ENCODE peak calls at places on chromosomes 2 and 18, in eight cellular contexts. M, Y, P, T, H, G, B and D are unnamed samples.

GRCh38 chr2:63613391-63613901 is 24.7 kb downstream of the MDH1 start:
- DNase-seq in T (no peak), Y (no peak), H (no peak), P (no peak), M (no peak), B (no peak), G (peak), D (no peak)

GRCh38 chr2:234996041-234996440 is 44.2 kb downstream of the SH3BP4 start:
- DNase-seq in T (no peak), G (no peak), M (no peak), P (no peak), H (no peak), Y (no peak), B (no peak), D (no peak)

GRCh38 chr18:13558790-13559189 is 167.6 kb downstream of the FAM210A start:
- DNase-seq in P (no peak), B (no peak), H (no peak), G (no peak), T (no peak), Y (no peak), M (no peak), D (no peak)

GRCh38 chr2:46229134-46230063 is 67.8 kb upstream of the EPAS1 start:
- DNase-seq in T (no peak), G (peak), M (no peak), H (no peak), Y (no peak), P (peak), B (peak), D (peak)

GRCh38 chr2:196442211-196442610 is 197.3 kb upstream of the CCDC150 start:
- DNase-seq in G (no peak), P (no peak), Y (no peak), H (no peak), T (no peak), B (no peak), M (no peak), D (no peak)

GRCh38 chr2:208139447-208139846 is 6.5 kb downstream of the CRYGB start:
- DNase-seq in B (no peak), G (no peak), H (no peak), P (no peak), T (no peak), M (no peak), Y (no peak), D (no peak)

GRCh38 chr2:58195668-58196067 is 45.5 kb downstream of the FANCL start:
- DNase-seq in G (no peak), B (no peak), H (no peak), M (no peak), P (no peak), T (no peak), Y (no peak), D (no peak)

GRCh38 chr2:74493546-74493945 is 5.9 kb downstream of the LBX2 start:
- DNase-seq in G (no peak), Y (no peak), M (no peak), T (no peak), P (no peak), H (no peak), B (no peak), D (no peak)

GRCh38 chr2:189134485-189134884 is 45.1 kb downstream of the COL5A2 start:
- DNase-seq in G (no peak), M (no peak), H (no peak), P (no peak), T (no peak), B (no peak), Y (no peak), D (no peak)

GRCh38 chr2:238582159-238582558 is 155.4 kb downstream of the ASB1 start:
- DNase-seq in H (no peak), G (no peak), T (no peak), P (no peak), Y (no peak), M (no peak), B (no peak), D (no peak)

GRCh38 chr2:158394453-158394852 is 62.1 kb downstream of the CCDC148 start:
- DNase-seq in G (peak), B (no peak), Y (no peak), H (no peak), M (no peak), T (no peak), P (no peak), D (no peak)

GRCh38 chr2:11008773-11009172 is 97.0 kb downstream of the KCNF1 start:
- DNase-seq in T (no peak), B (no peak), P (no peak), M (no peak), G (no peak), Y (no peak), H (no peak), D (no peak)

GRCh38 chr2:79792097-79792496 is 279.2 kb downstream of the CTNNA2 start:
- DNase-seq in P (no peak), G (no peak), M (no peak), Y (no peak), H (no peak), T (no peak), B (no peak), D (no peak)

GRCh38 chr2:146161256-146161882 is 1641.5 kb upstream of the ZEB2 start:
- DNase-seq in G (no peak), H (no peak), P (no peak), Y (no peak), B (no peak), T (no peak), M (no peak), D (no peak)

GRCh38 chr2:70190086-70190412 is 770 bp downstream of the C2orf42 start:
- DNase-seq in T (peak), H (peak), Y (no peak), M (peak), B (no peak), G (no peak), P (no peak), D (no peak)

GRCh38 chr2:163462993-163463392 is 272.8 kb downstream of the FIGN start:
- DNase-seq in Y (no peak), G (no peak), H (no peak), T (no peak), M (no peak), B (no peak), P (no peak), D (no peak)

GRCh38 chr18:72830109-72830508 is 37.7 kb downstream of the NETO1 start:
- DNase-seq in P (peak), H (no peak), Y (no peak), T (no peak), B (peak), G (no peak), M (no peak), D (peak)

GRCh38 chr2:239266779-239267410 is 133.9 kb downstream of the HDAC4 start:
- DNase-seq in P (peak), H (no peak), B (no peak), Y (no peak), T (no peak), G (no peak), M (no peak), D (no peak)

GRCh38 chr2:104412384-104412783 is 441.5 kb upstream of the POU3F3 start:
- DNase-seq in T (no peak), P (peak), H (no peak), M (no peak), B (no peak), G (no peak), Y (no peak), D (peak)

GRCh38 chr2:45889053-45889452 is 237.6 kb downstream of the PRKCE start:
- DNase-seq in H (peak), M (no peak), G (no peak), T (no peak), P (peak), B (peak), Y (no peak), D (no peak)

GRCh38 chr2:164947281-164947680 is 8.0 kb downstream of the SLC38A11 start:
- DNase-seq in B (no peak), Y (no peak), P (no peak), G (no peak), M (no peak), T (no peak), H (no peak), D (no peak)

GRCh38 chr2:43879261-43879660 is 40.5 kb downstream of the ABCG8 start:
- DNase-seq in B (no peak), P (no peak), M (peak), H (no peak), Y (no peak), G (peak), T (no peak), D (no peak)

GRCh38 chr18:22983175-22983574 is 50.0 kb downstream of the RBBP8 start:
- DNase-seq in Y (no peak), G (peak), P (peak), M (peak), H (no peak), T (no peak), B (no peak), D (peak)

GRCh38 chr2:232781765-232782164 is 5.4 kb upstream of the KCNJ13 start:
- DNase-seq in M (peak), H (no peak), B (no peak), T (peak), Y (no peak), P (peak), G (peak), D (peak)

GRCh38 chr2:221771297-221771696 is 199.2 kb upstream of the EPHA4 start:
- DNase-seq in M (no peak), Y (no peak), B (no peak), G (no peak), H (no peak), T (no peak), P (no peak), D (no peak)

GRCh38 chr2:101121174-101121573 is 30.0 kb downstream of the TBC1D8 start:
- DNase-seq in P (no peak), Y (peak), T (no peak), G (no peak), B (no peak), H (no peak), M (no peak), D (no peak)

GRCh38 chr2:240429872-240430491 is 5.5 kb upstream of the GPC1 start:
- DNase-seq in T (no peak), G (no peak), B (no peak), H (no peak), M (no peak), Y (no peak), P (no peak), D (no peak)

GRCh38 chr2:102235491-102235890 is 48.7 kb downstream of the IL1RL2 start:
- DNase-seq in Y (no peak), M (no peak), G (peak), P (peak), T (no peak), H (no peak), B (no peak), D (peak)

GRCh38 chr18:8661754-8662573 is 43.4 kb upstream of the MTCL1 start:
- DNase-seq in T (no peak), G (peak), B (peak), P (no peak), M (no peak), H (no peak), Y (no peak), D (peak)

GRCh38 chr2:205695460-205695979 is 13.2 kb downstream of the NRP2 start:
- DNase-seq in H (no peak), M (no peak), G (no peak), P (no peak), B (no peak), Y (no peak), T (no peak), D (no peak)